ENCODE peak calls at places on chromosomes 5 and 9, in six cellular contexts. B, I, Y, E, T and M are unnamed samples.

GRCh38 chr5:127492854-127493738 is 24.3 kb upstream of the PRRC1 start:
- DNase-seq in Y (no peak), I (no peak), E (no peak), T (peak; percentile 56), B (no peak), M (no peak)

GRCh38 chr5:107821288-107821687 is 150.6 kb upstream of the EFNA5 start:
- DNase-seq in B (no peak), T (no peak), I (no peak), Y (no peak), E (no peak), M (no peak)

GRCh38 chr9:84893360-84894128 is 224.0 kb downstream of the NTRK2 start:
- DNase-seq in I (no peak), B (no peak), T (no peak), Y (no peak), E (no peak), M (no peak)

GRCh38 chr5:145473032-145473642 is 362.0 kb downstream of the PRELID2 start:
- DNase-seq in B (no peak), E (no peak), T (no peak), I (no peak), Y (no peak), M (no peak)

GRCh38 chr9:105646879-105647594 is 15.2 kb upstream of the TAL2 start:
- DNase-seq in I (no peak), Y (no peak), T (no peak), B (no peak), E (no peak), M (no peak)

GRCh38 chr5:15009420-15009819 is 137.8 kb upstream of the ANKH start:
- DNase-seq in B (peak; percentile 57), Y (no peak), T (no peak), E (no peak), I (no peak), M (no peak)

GRCh38 chr5:135650081-135650480 is 71.3 kb upstream of the CXCL14 start:
- DNase-seq in T (no peak), I (no peak), E (no peak), B (no peak), Y (no peak), M (no peak)

GRCh38 chr5:126414874-126415502 is 8.2 kb upstream of the GRAMD2B start:
- DNase-seq in I (no peak), Y (no peak), B (no peak), E (no peak), T (no peak), M (no peak)

GRCh38 chr9:95834281-95834907 is 41.1 kb upstream of the ERCC6L2 start:
- DNase-seq in E (no peak), T (no peak), I (no peak), B (no peak), Y (no peak), M (no peak)

GRCh38 chr5:169577966-169578365 is 5.6 kb upstream of the SPDL1 start:
- DNase-seq in E (no peak), T (peak; percentile 50), I (no peak), B (no peak), Y (no peak), M (no peak)

GRCh38 chr5:95043234-95043633 is 241.7 kb downstream of the MCTP1 start:
- DNase-seq in E (no peak), T (peak; percentile 22), Y (no peak), B (no peak), I (no peak), M (no peak)

GRCh38 chr9:128144239-128145181 is 4.7 kb upstream of the LCN2 start:
- DNase-seq in T (no peak), B (no peak), Y (no peak), E (no peak), I (peak; percentile 65), M (peak; percentile 52)

GRCh38 chr9:114845373-114845772 is 39.5 kb upstream of the TNFSF15 start:
- DNase-seq in Y (no peak), B (no peak), E (no peak), T (no peak), I (no peak), M (no peak)

GRCh38 chr5:4252322-4252721 is 656.7 kb downstream of the IRX1 start:
- DNase-seq in Y (no peak), B (no peak), T (no peak), I (no peak), E (no peak), M (no peak)

DNA sequence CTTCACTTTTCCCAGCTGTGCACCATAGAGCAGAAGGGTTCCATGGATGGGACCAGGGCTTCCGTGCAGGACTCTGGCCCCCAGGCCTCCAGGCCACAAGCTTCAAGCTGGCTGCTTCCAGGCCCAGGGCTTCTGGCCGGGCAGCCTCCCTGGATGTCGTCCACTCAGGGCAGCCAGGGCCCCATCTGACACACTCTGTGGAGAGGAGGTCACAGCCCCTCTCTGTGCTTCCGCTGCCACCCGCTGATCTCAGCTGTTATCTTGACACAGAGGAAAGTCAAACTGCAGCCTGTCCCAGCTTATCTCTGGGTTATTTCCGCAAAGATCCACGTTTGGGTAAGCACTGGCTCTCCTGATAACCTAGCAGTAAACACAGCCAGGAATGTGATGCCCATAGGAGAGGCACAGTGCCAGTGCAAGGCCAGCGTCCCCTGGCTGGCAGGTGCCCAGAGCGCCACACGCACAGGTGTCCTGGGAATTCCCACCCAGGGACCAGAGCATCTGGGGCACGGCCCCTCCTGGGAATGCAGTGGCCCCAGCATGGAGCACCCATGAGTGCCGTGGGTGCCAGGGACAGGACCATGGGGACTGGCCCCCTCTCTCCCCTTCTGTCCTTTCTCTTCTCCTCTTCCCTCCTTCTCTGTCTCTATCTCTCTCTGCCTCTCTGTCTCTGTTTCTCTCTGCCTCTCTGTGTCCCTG is 15.6 kb upstream of the SLC6A19 start:
- DNase-seq in E (no peak), T (no peak), I (peak; percentile 67), B (peak; percentile 73), Y (no peak), M (no peak)
- H3K27ac ChIP-seq in E (no peak overlapping the region), T (no peak overlapping the region), I (no peak overlapping the region), B (peak overlapping the region; percentile 78), Y (no peak overlapping the region), M (no peak overlapping the region)

DNA sequence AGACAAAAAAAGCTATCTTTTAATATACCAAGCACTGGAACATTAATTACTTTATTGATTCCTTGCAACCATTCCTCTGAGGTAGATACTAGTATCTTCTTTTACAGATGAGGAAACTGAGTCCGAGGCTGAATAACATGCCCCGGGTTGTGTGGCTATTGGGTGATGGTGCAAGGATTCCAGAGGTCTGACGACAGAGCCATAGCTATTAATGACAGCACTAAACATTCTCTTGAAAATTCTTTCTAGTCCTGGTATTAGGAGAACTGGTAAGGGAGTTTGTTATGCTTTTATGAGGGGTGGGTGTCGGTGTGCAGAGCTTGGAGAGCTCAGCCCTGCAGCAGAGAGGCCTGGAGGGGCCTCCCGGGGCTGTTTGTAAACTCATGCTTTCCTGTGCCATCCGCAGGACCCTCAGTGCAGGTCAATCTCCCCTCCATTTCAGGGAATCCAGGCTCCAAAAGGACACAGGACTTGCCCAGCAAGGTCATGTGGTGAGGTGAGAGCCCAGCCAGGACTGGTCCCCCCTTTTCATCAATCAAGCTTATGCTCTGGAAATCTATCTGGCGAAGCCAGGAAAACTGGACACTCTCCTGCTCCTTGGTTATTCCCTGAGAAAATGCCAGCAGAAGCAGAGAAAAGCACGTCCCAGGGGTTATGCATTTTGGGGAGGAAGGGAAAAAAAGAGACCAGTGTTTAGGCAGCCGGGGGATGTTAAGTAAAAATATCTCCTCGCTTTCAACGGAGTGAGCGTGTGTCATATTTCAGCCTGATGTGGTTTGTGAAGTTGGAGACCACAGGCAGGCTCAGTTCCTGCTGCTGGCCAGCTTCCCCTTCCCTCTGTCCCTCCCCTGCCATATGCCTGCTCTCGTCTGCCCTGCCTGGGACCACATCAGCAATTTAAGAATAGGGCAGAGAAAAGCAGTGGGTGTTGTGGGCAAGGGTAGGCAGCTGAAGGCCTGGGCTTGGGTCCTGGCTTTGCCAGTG is 3.7 kb downstream of the GSN start:
- DNase-seq in T (no peak), I (no peak), B (no peak), E (no peak), Y (no peak), M (peak; percentile 75)
- H3K27ac ChIP-seq in T (no peak overlapping the region), I (peak overlapping the region; percentile 85), B (peak overlapping the region; percentile 70), E (no peak overlapping the region), Y (no peak overlapping the region), M (peak overlapping the region; percentile 78)

GRCh38 chr5:73097740-73098139 is 22.6 kb upstream of the TMEM171 start:
- DNase-seq in E (no peak), I (no peak), B (no peak), T (no peak), Y (no peak), M (no peak)

GRCh38 chr5:73096239-73096575 is 24.2 kb upstream of the TMEM171 start:
- DNase-seq in E (no peak), T (no peak), I (no peak), Y (no peak), B (no peak), M (no peak)

GRCh38 chr5:73094415-73094814 is 26.0 kb upstream of the TMEM171 start:
- DNase-seq in Y (no peak), E (no peak), I (no peak), T (no peak), B (no peak), M (no peak)

GRCh38 chr5:73095564-73096238 is 24.7 kb upstream of the TMEM171 start:
- DNase-seq in B (no peak), E (no peak), T (no peak), Y (no peak), I (no peak), M (no peak)

GRCh38 chr5:73093943-73094342 is 26.4 kb upstream of the TMEM171 start:
- DNase-seq in I (no peak), T (no peak), E (no peak), Y (no peak), B (peak; percentile 51), M (no peak)
- H3K27ac ChIP-seq in I (no peak overlapping the region), T (no peak overlapping the region), E (no peak overlapping the region), Y (no peak overlapping the region), B (no peak overlapping the region), M (no peak overlapping the region)

DNA sequence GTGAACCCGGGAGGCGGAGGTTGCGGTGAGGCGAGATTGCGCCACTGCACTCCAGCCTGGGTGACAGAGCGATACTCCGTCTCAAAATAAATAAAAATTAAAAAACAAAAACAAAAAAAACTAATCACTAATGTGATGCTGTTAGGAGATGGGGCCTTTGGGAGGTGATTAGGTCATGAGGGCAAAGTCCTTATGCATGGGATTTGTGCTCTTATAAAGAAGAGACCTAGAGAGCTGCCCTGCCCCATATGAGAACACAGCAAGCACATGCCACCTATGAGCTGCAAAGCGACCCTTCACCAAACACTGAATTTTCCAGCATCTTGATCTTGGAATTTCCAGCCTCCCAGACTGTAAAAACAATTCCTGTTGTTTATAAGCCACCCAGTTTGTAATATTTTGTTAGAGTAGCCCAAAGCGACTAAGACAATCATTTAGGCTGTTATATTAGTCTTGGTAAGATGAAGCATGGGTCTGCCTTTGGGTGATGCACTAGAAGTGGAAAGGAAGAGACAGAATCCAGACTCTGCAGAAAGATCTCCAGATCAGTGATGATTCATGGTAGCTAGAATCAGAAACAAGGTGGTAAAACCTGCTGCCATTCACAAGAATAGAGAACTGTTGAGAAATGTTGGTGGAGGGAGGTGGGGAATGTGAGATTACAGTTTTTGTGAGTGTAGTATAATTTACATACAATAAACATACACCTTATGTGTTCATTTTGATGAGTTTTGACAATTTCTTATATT is 26.2 kb downstream of the GPR21 start:
- DNase-seq in E (no peak), Y (no peak), T (no peak), I (no peak), B (no peak), M (no peak)
- H3K27ac ChIP-seq in E (no peak overlapping the region), Y (no peak overlapping the region), T (no peak overlapping the region), I (no peak overlapping the region), B (no peak overlapping the region), M (no peak overlapping the region)